ENCODE peak calls at places on chromosome 20, in eight cellular contexts. One of them, this sample, is unnamed.

GRCh38 chr20:32585011-32585518 is at the start of gene NOL4L:
- DNase-seq in LHCN-M2: no peak
- DNase-seq in SK-MEL-5: no peak
- DNase-seq in stimulated activated naive CD8-positive, alpha-beta T cell treated with anti-CD3 and anti-CD28 coated beads, Interleukin-15, Interleukin-2, amounts not matched to agents 100 U/mL and 50 U/mL, for 24 hours: peak; percentile 54
- DNase-seq in sciatic nerve: no peak
- DNase-seq in cerebellar cortex: peak; percentile 42
- DNase-seq in anterior cingulate cortex: peak; percentile 23
- DNase-seq in mucosa of gallbladder: peak; percentile 22
- DNase-seq in this sample: no peak

GRCh38 chr20:62685781-62686555 is 22.7 kb upstream of the NTSR1 start:
- DNase-seq in LHCN-M2: no peak
- DNase-seq in SK-MEL-5: no peak
- DNase-seq in stimulated activated naive CD8-positive, alpha-beta T cell treated with anti-CD3 and anti-CD28 coated beads, Interleukin-15, Interleukin-2, amounts not matched to agents 100 U/mL and 50 U/mL, for 24 hours: no peak
- DNase-seq in sciatic nerve: no peak
- DNase-seq in cerebellar cortex: peak; percentile 60
- DNase-seq in anterior cingulate cortex: no peak
- DNase-seq in mucosa of gallbladder: peak; percentile 68
- DNase-seq in this sample: no peak

GRCh38 chr20:63686492-63687321 is 9.7 kb upstream of the TNFRSF6B start:
- DNase-seq in LHCN-M2: peak; percentile 92
- DNase-seq in SK-MEL-5: no peak
- DNase-seq in stimulated activated naive CD8-positive, alpha-beta T cell treated with anti-CD3 and anti-CD28 coated beads, Interleukin-15, Interleukin-2, amounts not matched to agents 100 U/mL and 50 U/mL, for 24 hours: peak; percentile 53
- DNase-seq in sciatic nerve: peak; percentile 91
- DNase-seq in cerebellar cortex: no peak
- DNase-seq in anterior cingulate cortex: no peak
- DNase-seq in mucosa of gallbladder: peak; percentile 73
- DNase-seq in this sample: peak; percentile 67

GRCh38 chr20:25339608-25340007 is 51.0 kb downstream of the ABHD12 start:
- DNase-seq in LHCN-M2: no peak
- DNase-seq in SK-MEL-5: no peak
- DNase-seq in stimulated activated naive CD8-positive, alpha-beta T cell treated with anti-CD3 and anti-CD28 coated beads, Interleukin-15, Interleukin-2, amounts not matched to agents 100 U/mL and 50 U/mL, for 24 hours: no peak
- DNase-seq in sciatic nerve: no peak
- DNase-seq in cerebellar cortex: no peak
- DNase-seq in anterior cingulate cortex: no peak
- DNase-seq in mucosa of gallbladder: peak; percentile 63
- DNase-seq in this sample: peak; percentile 5

GRCh38 chr20:57794600-57795346 is 85.0 kb upstream of the PMEPA1 start:
- DNase-seq in LHCN-M2: peak; percentile 97
- DNase-seq in SK-MEL-5: no peak
- DNase-seq in stimulated activated naive CD8-positive, alpha-beta T cell treated with anti-CD3 and anti-CD28 coated beads, Interleukin-15, Interleukin-2, amounts not matched to agents 100 U/mL and 50 U/mL, for 24 hours: no peak
- DNase-seq in sciatic nerve: no peak
- DNase-seq in cerebellar cortex: no peak
- DNase-seq in anterior cingulate cortex: no peak
- DNase-seq in mucosa of gallbladder: no peak
- DNase-seq in this sample: no peak

GRCh38 chr20:34915749-34916455 is 39.5 kb downstream of the ACSS2 start:
- DNase-seq in LHCN-M2: no peak
- DNase-seq in SK-MEL-5: no peak
- DNase-seq in stimulated activated naive CD8-positive, alpha-beta T cell treated with anti-CD3 and anti-CD28 coated beads, Interleukin-15, Interleukin-2, amounts not matched to agents 100 U/mL and 50 U/mL, for 24 hours: no peak
- DNase-seq in sciatic nerve: no peak
- DNase-seq in cerebellar cortex: no peak
- DNase-seq in anterior cingulate cortex: no peak
- DNase-seq in mucosa of gallbladder: no peak
- DNase-seq in this sample: no peak

GRCh38 chr20:2619961-2620595 is 32.4 kb upstream of the NOP56 start:
- DNase-seq in LHCN-M2: peak; percentile 80
- DNase-seq in SK-MEL-5: peak; percentile 35
- DNase-seq in stimulated activated naive CD8-positive, alpha-beta T cell treated with anti-CD3 and anti-CD28 coated beads, Interleukin-15, Interleukin-2, amounts not matched to agents 100 U/mL and 50 U/mL, for 24 hours: no peak
- DNase-seq in sciatic nerve: no peak
- DNase-seq in cerebellar cortex: no peak
- DNase-seq in anterior cingulate cortex: no peak
- DNase-seq in mucosa of gallbladder: no peak
- DNase-seq in this sample: no peak

GRCh38 chr20:51420111-51420510 is 122.4 kb downstream of the NFATC2 start:
- DNase-seq in LHCN-M2: peak; percentile 59
- DNase-seq in SK-MEL-5: peak; percentile 53
- DNase-seq in stimulated activated naive CD8-positive, alpha-beta T cell treated with anti-CD3 and anti-CD28 coated beads, Interleukin-15, Interleukin-2, amounts not matched to agents 100 U/mL and 50 U/mL, for 24 hours: no peak
- DNase-seq in sciatic nerve: no peak
- DNase-seq in cerebellar cortex: no peak
- DNase-seq in anterior cingulate cortex: no peak
- DNase-seq in mucosa of gallbladder: no peak
- DNase-seq in this sample: no peak

GRCh38 chr20:11992426-11992825 is 74.7 kb downstream of the BTBD3 start:
- DNase-seq in LHCN-M2: no peak
- DNase-seq in SK-MEL-5: peak; percentile 75
- DNase-seq in stimulated activated naive CD8-positive, alpha-beta T cell treated with anti-CD3 and anti-CD28 coated beads, Interleukin-15, Interleukin-2, amounts not matched to agents 100 U/mL and 50 U/mL, for 24 hours: no peak
- DNase-seq in sciatic nerve: no peak
- DNase-seq in cerebellar cortex: no peak
- DNase-seq in anterior cingulate cortex: no peak
- DNase-seq in mucosa of gallbladder: no peak
- DNase-seq in this sample: no peak

GRCh38 chr20:50014570-50015562 is 32.1 kb downstream of the SNAI1 start:
- DNase-seq in LHCN-M2: no peak
- DNase-seq in SK-MEL-5: no peak
- DNase-seq in stimulated activated naive CD8-positive, alpha-beta T cell treated with anti-CD3 and anti-CD28 coated beads, Interleukin-15, Interleukin-2, amounts not matched to agents 100 U/mL and 50 U/mL, for 24 hours: no peak
- DNase-seq in sciatic nerve: no peak
- DNase-seq in cerebellar cortex: no peak
- DNase-seq in anterior cingulate cortex: no peak
- DNase-seq in mucosa of gallbladder: no peak
- DNase-seq in this sample: no peak

GRCh38 chr20:2688041-2688591 is 4.5 kb upstream of the EBF4 start:
- DNase-seq in LHCN-M2: peak; percentile 14
- DNase-seq in SK-MEL-5: peak; percentile 75
- DNase-seq in stimulated activated naive CD8-positive, alpha-beta T cell treated with anti-CD3 and anti-CD28 coated beads, Interleukin-15, Interleukin-2, amounts not matched to agents 100 U/mL and 50 U/mL, for 24 hours: peak; percentile 84
- DNase-seq in sciatic nerve: no peak
- DNase-seq in cerebellar cortex: peak; percentile 46
- DNase-seq in anterior cingulate cortex: no peak
- DNase-seq in mucosa of gallbladder: peak; percentile 32
- DNase-seq in this sample: peak; percentile 78

GRCh38 chr20:19828233-19828632 is 70.2 kb downstream of the RIN2 start:
- DNase-seq in LHCN-M2: peak; percentile 98
- DNase-seq in SK-MEL-5: peak; percentile 65
- DNase-seq in stimulated activated naive CD8-positive, alpha-beta T cell treated with anti-CD3 and anti-CD28 coated beads, Interleukin-15, Interleukin-2, amounts not matched to agents 100 U/mL and 50 U/mL, for 24 hours: peak; percentile 32
- DNase-seq in sciatic nerve: no peak
- DNase-seq in cerebellar cortex: no peak
- DNase-seq in anterior cingulate cortex: peak; percentile 3
- DNase-seq in mucosa of gallbladder: no peak
- DNase-seq in this sample: peak; percentile 72

GRCh38 chr20:57393321-57394086 is 2.3 kb downstream of the RBM38 start:
- DNase-seq in LHCN-M2: no peak
- DNase-seq in SK-MEL-5: no peak
- DNase-seq in stimulated activated naive CD8-positive, alpha-beta T cell treated with anti-CD3 and anti-CD28 coated beads, Interleukin-15, Interleukin-2, amounts not matched to agents 100 U/mL and 50 U/mL, for 24 hours: no peak
- DNase-seq in sciatic nerve: no peak
- DNase-seq in cerebellar cortex: no peak
- DNase-seq in anterior cingulate cortex: no peak
- DNase-seq in mucosa of gallbladder: no peak
- DNase-seq in this sample: no peak